ENCODE peak calls at places on chromosomes 3 and 15, in six cellular contexts. F, J, R, I, A and N are unnamed samples.

GRCh38 chr3:113912551-113913246 is 35.1 kb upstream of the ZDHHC23 start:
- DNase-seq in F (peak; percentile 77), J (peak; percentile 9), R (peak; percentile 42), I (no peak), A (peak; percentile 62), N (peak; percentile 6)

GRCh38 chr15:81015595-81016252 is 15.0 kb downstream of the TLNRD1 start:
- DNase-seq in F (no peak), J (peak; percentile 90), R (no peak), I (no peak), A (no peak), N (peak; percentile 82)

GRCh38 chr15:59996498-59997041 is 7.5 kb upstream of the FOXB1 start:
- DNase-seq in F (no peak), J (no peak), R (no peak), I (no peak), A (no peak), N (no peak)

GRCh38 chr3:42736531-42736930 is 33.9 kb upstream of the HHATL start:
- DNase-seq in F (no peak), J (no peak), R (no peak), I (no peak), A (no peak), N (no peak)

GRCh38 chr15:64443747-64444621 is 16.4 kb upstream of the ZNF609 start:
- DNase-seq in F (peak; percentile 92), J (no peak), R (peak; percentile 57), I (no peak), A (no peak), N (no peak)

GRCh38 chr3:195236801-195237570 is 34.0 kb downstream of the XXYLT1 start:
- DNase-seq in F (no peak), J (no peak), R (no peak), I (no peak), A (no peak), N (no peak)

GRCh38 chr3:117526485-117527079 is 817.0 kb downstream of the TUSC7 start:
- DNase-seq in F (peak; percentile 55), J (peak; percentile 74), R (no peak), I (no peak), A (no peak), N (peak; percentile 57)

GRCh38 chr15:101013769-101014223 is 94.6 kb downstream of the LRRK1 start:
- DNase-seq in F (no peak), J (no peak), R (no peak), I (no peak), A (peak; percentile 33), N (no peak)

GRCh38 chr3:174397848-174398247 is 461.3 kb upstream of the NAALADL2 start:
- DNase-seq in F (peak; percentile 50), J (no peak), R (no peak), I (no peak), A (no peak), N (no peak)

GRCh38 chr3:169759256-169759655 is 5.6 kb downstream of the TERC start:
- DNase-seq in F (peak; percentile 75), J (no peak), R (no peak), I (no peak), A (no peak), N (no peak)

GRCh38 chr15:90684281-90684680 is 32.9 kb upstream of the BLM start:
- DNase-seq in F (no peak), J (no peak), R (no peak), I (no peak), A (no peak), N (no peak)

GRCh38 chr3:81876826-81877225 is 115.4 kb upstream of the GBE1 start:
- DNase-seq in F (no peak), J (no peak), R (no peak), I (no peak), A (no peak), N (no peak)

GRCh38 chr3:179430277-179430870 is 20.9 kb downstream of the GNB4 start:
- DNase-seq in F (no peak), J (no peak), R (no peak), I (no peak), A (no peak), N (no peak)

GRCh38 chr3:70531063-70531657 is 218.7 kb upstream of the MDFIC2 start:
- DNase-seq in F (peak; percentile 57), J (peak; percentile 35), R (no peak), I (no peak), A (no peak), N (no peak)

GRCh38 chr3:185082829-185083228 is 70.0 kb downstream of the C3orf70 start:
- DNase-seq in F (no peak), J (no peak), R (no peak), I (no peak), A (no peak), N (no peak)

GRCh38 chr15:99504823-99505551 is 60.8 kb upstream of the MEF2A start:
- DNase-seq in F (peak; percentile 38), J (no peak), R (peak; percentile 57), I (no peak), A (no peak), N (no peak)

GRCh38 chr3:183774631-183775030 is 50.7 kb downstream of the MAP6D1 start:
- DNase-seq in F (peak; percentile 81), J (no peak), R (no peak), I (no peak), A (no peak), N (no peak)

GRCh38 chr15:59291214-59291551 is 81.5 kb downstream of the MYO1E start:
- DNase-seq in F (no peak), J (no peak), R (no peak), I (no peak), A (no peak), N (no peak)

GRCh38 chr15:70104227-70104626 is 6.5 kb upstream of the TLE3 start:
- DNase-seq in F (no peak), J (no peak), R (no peak), I (no peak), A (no peak), N (no peak)

GRCh38 chr15:77418341-77419049 is 1.4 kb downstream of the PEAK1 start:
- DNase-seq in F (peak; percentile 49), J (peak; percentile 14), R (no peak), I (no peak), A (no peak), N (no peak)

GRCh38 chr3:121739902-121740301 is 9.6 kb downstream of the GOLGB1 start:
- DNase-seq in F (no peak), J (no peak), R (no peak), I (no peak), A (no peak), N (no peak)

GRCh38 chr3:126607214-126607908 is 47.6 kb downstream of the TXNRD3 start:
- DNase-seq in F (peak; percentile 77), J (no peak), R (no peak), I (no peak), A (no peak), N (peak; percentile 73)

GRCh38 chr3:136678981-136679380 is 73.2 kb downstream of the STAG1 start:
- DNase-seq in F (no peak), J (no peak), R (no peak), I (no peak), A (no peak), N (no peak)

GRCh38 chr3:158713094-158713499 is 19.2 kb downstream of the RARRES1 start:
- DNase-seq in F (no peak), J (peak; percentile 52), R (no peak), I (no peak), A (no peak), N (peak; percentile 17)

GRCh38 chr15:100183921-100184480 is 157.8 kb downstream of the ADAMTS17 start:
- DNase-seq in F (no peak), J (no peak), R (no peak), I (no peak), A (no peak), N (no peak)

GRCh38 chr3:55330355-55330754 is 156.8 kb downstream of the WNT5A start:
- DNase-seq in F (peak; percentile 99), J (no peak), R (no peak), I (no peak), A (peak; percentile 28), N (no peak)

GRCh38 chr3:32952369-32953067 is 1.1 kb downstream of the CCR4 start:
- DNase-seq in F (no peak), J (no peak), R (no peak), I (no peak), A (no peak), N (no peak)

GRCh38 chr15:77985031-77985930 is 92.2 kb downstream of the TBC1D2B start:
- DNase-seq in F (no peak), J (no peak), R (no peak), I (no peak), A (no peak), N (no peak)

GRCh38 chr3:49171119-49171774 is at the start of gene KLHDC8B:
- DNase-seq in F (peak; percentile 81), J (peak; percentile 37), R (peak; percentile 12), I (peak; percentile 92), A (peak; percentile 64), N (peak; percentile 42)

GRCh38 chr3:136772709-136773108 is 20.5 kb upstream of the STAG1 start:
- DNase-seq in F (peak; percentile 53), J (no peak), R (no peak), I (no peak), A (no peak), N (no peak)

GRCh38 chr15:55937040-55937439 is 56.4 kb downstream of the NEDD4 start:
- DNase-seq in F (peak; percentile 64), J (no peak), R (no peak), I (no peak), A (no peak), N (no peak)

GRCh38 chr3:107216711-107217110 is 160.5 kb upstream of the CCDC54 start:
- DNase-seq in F (peak; percentile 91), J (no peak), R (no peak), I (no peak), A (no peak), N (no peak)

GRCh38 chr3:83902842-83903241 is 1055.9 kb upstream of the CADM2 start:
- DNase-seq in F (no peak), J (no peak), R (no peak), I (no peak), A (no peak), N (no peak)

GRCh38 chr15:58556028-58556361 is 124.2 kb downstream of the LIPC start:
- DNase-seq in F (no peak), J (no peak), R (no peak), I (no peak), A (no peak), N (no peak)